ENCODE peak calls at places on chromosomes 5 and 9, in five cellular contexts. One of them, this sample, is unnamed.

GRCh38 chr9:107946364-107947137 is 457.0 kb upstream of the KLF4 start:
- DNase-seq in progenitor cell of endocrine pancreas: no peak
- DNase-seq in NB4: no peak
- DNase-seq in AG09319: no peak
- DNase-seq in right lobe of liver: no peak
- DNase-seq in this sample: no peak

GRCh38 chr5:54823006-54823405 is 162.4 kb downstream of the ESM1 start:
- DNase-seq in progenitor cell of endocrine pancreas: no peak
- DNase-seq in NB4: no peak
- DNase-seq in AG09319: no peak
- DNase-seq in right lobe of liver: no peak
- DNase-seq in this sample: no peak

GRCh38 chr5:71922584-71923106 is 184.6 kb upstream of the MAP1B start:
- DNase-seq in progenitor cell of endocrine pancreas: no peak
- DNase-seq in NB4: no peak
- DNase-seq in AG09319: no peak
- DNase-seq in right lobe of liver: no peak
- DNase-seq in this sample: no peak

GRCh38 chr9:108125541-108125940 is 636.0 kb upstream of the KLF4 start:
- DNase-seq in progenitor cell of endocrine pancreas: no peak
- DNase-seq in NB4: peak
- DNase-seq in AG09319: no peak
- DNase-seq in right lobe of liver: no peak
- DNase-seq in this sample: no peak

GRCh38 chr5:61245936-61246335 is 83.7 kb upstream of the SMIM15 start:
- DNase-seq in progenitor cell of endocrine pancreas: no peak
- DNase-seq in NB4: no peak
- DNase-seq in AG09319: no peak
- DNase-seq in right lobe of liver: no peak
- DNase-seq in this sample: no peak

GRCh38 chr5:122252319-122252718 is 59.7 kb upstream of the SNCAIP start:
- DNase-seq in progenitor cell of endocrine pancreas: no peak
- DNase-seq in NB4: no peak
- DNase-seq in AG09319: no peak
- DNase-seq in right lobe of liver: no peak
- DNase-seq in this sample: no peak

GRCh38 chr5:95761771-95762680 is 30.9 kb downstream of the RHOBTB3 start:
- DNase-seq in progenitor cell of endocrine pancreas: no peak
- DNase-seq in NB4: no peak
- DNase-seq in AG09319: no peak
- DNase-seq in right lobe of liver: no peak
- DNase-seq in this sample: no peak

GRCh38 chr5:172453206-172453985 is 929 bp downstream of the SH3PXD2B start:
- DNase-seq in progenitor cell of endocrine pancreas: peak
- DNase-seq in NB4: peak
- DNase-seq in AG09319: no peak
- DNase-seq in right lobe of liver: no peak
- DNase-seq in this sample: no peak

GRCh38 chr5:130549884-130550552 is 615.0 kb downstream of the HINT1 start:
- DNase-seq in progenitor cell of endocrine pancreas: no peak
- DNase-seq in NB4: peak
- DNase-seq in AG09319: no peak
- DNase-seq in right lobe of liver: no peak
- DNase-seq in this sample: no peak

GRCh38 chr9:93011114-93011513 is 47.4 kb upstream of the SUSD3 start:
- DNase-seq in progenitor cell of endocrine pancreas: no peak
- DNase-seq in NB4: no peak
- DNase-seq in AG09319: no peak
- DNase-seq in right lobe of liver: no peak
- DNase-seq in this sample: no peak

GRCh38 chr5:116084231-116084630 is 594 bp upstream of the COMMD10 start:
- DNase-seq in progenitor cell of endocrine pancreas: no peak
- DNase-seq in NB4: peak
- DNase-seq in AG09319: no peak
- DNase-seq in right lobe of liver: no peak
- DNase-seq in this sample: no peak

GRCh38 chr5:103375356-103375755 is 116.8 kb downstream of the MACIR start:
- DNase-seq in progenitor cell of endocrine pancreas: no peak
- DNase-seq in NB4: no peak
- DNase-seq in AG09319: peak
- DNase-seq in right lobe of liver: no peak
- DNase-seq in this sample: no peak

GRCh38 chr9:107693620-107694326 is 204.2 kb upstream of the KLF4 start:
- DNase-seq in progenitor cell of endocrine pancreas: no peak
- DNase-seq in NB4: no peak
- DNase-seq in AG09319: no peak
- DNase-seq in right lobe of liver: no peak
- DNase-seq in this sample: no peak

GRCh38 chr5:67537439-67538342 is 341.1 kb upstream of the CD180 start:
- DNase-seq in progenitor cell of endocrine pancreas: no peak
- DNase-seq in NB4: no peak
- DNase-seq in AG09319: no peak
- DNase-seq in right lobe of liver: no peak
- DNase-seq in this sample: no peak

GRCh38 chr5:64807505-64807904 is 38.8 kb downstream of the CWC27 start:
- DNase-seq in progenitor cell of endocrine pancreas: no peak
- DNase-seq in NB4: no peak
- DNase-seq in AG09319: no peak
- DNase-seq in right lobe of liver: no peak
- DNase-seq in this sample: no peak

DNA sequence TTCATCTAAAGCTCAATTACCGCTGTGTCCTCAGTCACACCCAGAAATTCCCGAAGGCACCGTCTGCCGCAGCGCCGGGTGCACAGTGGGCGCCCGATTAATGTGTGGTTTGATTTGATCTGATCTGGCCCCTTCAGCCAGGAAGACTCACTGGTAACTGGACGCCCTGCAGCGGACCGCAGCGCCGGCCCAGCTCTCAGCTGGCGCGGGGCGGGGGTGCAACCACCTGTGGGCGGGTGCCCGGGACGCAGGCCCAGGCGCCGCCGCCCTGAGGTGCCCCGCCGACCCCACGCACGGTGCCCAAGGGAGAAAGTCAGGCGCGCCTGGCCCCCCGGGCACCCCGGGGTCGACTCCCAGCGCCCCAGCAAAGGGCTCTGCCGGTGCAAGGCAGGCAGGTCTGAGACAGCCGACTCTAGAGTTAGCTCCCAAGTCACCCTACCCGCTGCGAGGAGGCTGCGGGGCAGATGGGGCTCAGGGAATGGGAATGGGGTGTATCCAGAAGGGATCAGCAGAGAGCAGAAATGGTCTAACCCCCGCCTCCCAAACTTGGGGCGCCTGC is 1.7 kb downstream of the EPB41L4B start:
- DNase-seq in progenitor cell of endocrine pancreas: no peak
- DNase-seq in NB4: no peak
- DNase-seq in AG09319: no peak
- DNase-seq in right lobe of liver: peak
- DNase-seq in this sample: no peak
- TF ChIP-seq CTCF in progenitor cell of endocrine pancreas: no peak
- TF ChIP-seq CTCF in NB4: no peak
- TF ChIP-seq CTCF in AG09319: no peak
- TF ChIP-seq CTCF in right lobe of liver: no peak
- TF ChIP-seq CTCF in this sample: no peak

GRCh38 chr9:127786773-127787123 is 914 bp downstream of the CDK9 start:
- DNase-seq in progenitor cell of endocrine pancreas: no peak
- DNase-seq in NB4: no peak
- DNase-seq in AG09319: no peak
- DNase-seq in right lobe of liver: no peak
- DNase-seq in this sample: no peak
- TF ChIP-seq CTCF in progenitor cell of endocrine pancreas: peak
- TF ChIP-seq CTCF in NB4: peak
- TF ChIP-seq CTCF in AG09319: peak
- TF ChIP-seq CTCF in right lobe of liver: peak
- TF ChIP-seq CTCF in this sample: no peak

DNA sequence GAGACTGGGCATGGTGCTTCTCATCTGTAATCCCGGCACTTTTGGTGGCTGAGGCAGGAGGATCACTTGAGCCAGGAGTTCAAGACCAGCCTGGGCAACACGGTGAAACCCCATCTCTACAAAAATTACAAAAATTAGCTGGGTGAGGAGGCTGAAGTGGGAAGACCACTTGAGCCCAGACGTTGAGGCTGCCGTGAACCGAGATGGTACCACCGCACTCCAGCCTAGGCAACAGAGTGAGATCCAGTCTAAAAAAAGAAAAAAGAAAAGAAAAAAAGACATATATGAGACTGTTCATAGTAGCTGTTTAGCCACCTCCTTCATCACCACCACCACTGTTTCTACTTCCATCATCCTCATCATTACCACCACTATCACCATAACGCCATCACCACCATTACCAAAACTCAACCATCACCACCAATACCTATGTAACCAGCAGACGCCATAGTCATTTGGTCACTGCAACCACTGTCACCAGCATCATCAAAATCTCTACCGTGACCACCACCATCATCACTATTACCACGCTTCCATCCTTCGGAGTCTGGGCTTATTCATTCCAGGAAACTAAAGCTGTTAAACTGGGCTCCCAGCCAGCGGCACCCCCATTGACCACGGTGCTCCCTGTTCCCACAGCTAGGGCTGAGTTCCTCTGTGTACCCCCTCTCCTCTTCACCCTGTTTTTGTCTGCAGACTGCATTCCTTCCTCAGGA is 8.4 kb upstream of the KIF12 start:
- DNase-seq in progenitor cell of endocrine pancreas: no peak
- DNase-seq in NB4: no peak
- DNase-seq in AG09319: no peak
- DNase-seq in right lobe of liver: no peak
- DNase-seq in this sample: no peak
- TF ChIP-seq CTCF in progenitor cell of endocrine pancreas: no peak
- TF ChIP-seq CTCF in NB4: no peak
- TF ChIP-seq CTCF in AG09319: no peak
- TF ChIP-seq CTCF in right lobe of liver: no peak
- TF ChIP-seq CTCF in this sample: no peak

DNA sequence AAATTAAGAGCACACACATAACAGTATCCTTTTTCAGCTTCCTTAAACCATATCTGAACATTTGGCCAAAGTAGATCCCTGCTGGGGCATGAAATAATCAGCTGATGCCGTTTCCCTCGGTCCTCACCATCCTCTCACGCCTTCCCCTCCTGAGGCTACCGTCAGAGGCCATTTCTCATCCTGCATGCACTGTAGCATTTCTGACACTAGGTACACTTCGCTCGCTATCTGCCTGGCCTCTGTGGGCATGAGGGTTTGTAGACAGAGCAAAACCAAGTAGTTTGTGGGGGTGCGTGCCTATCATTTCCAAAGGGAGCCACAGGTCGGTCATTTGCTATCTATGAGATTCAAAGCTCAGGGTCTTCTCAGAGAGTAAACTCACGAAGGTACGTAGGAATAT is 131.9 kb downstream of the BOD1 start:
- DNase-seq in progenitor cell of endocrine pancreas: no peak
- DNase-seq in NB4: no peak
- DNase-seq in AG09319: no peak
- DNase-seq in right lobe of liver: no peak
- DNase-seq in this sample: no peak
- TF ChIP-seq CTCF in progenitor cell of endocrine pancreas: no peak
- TF ChIP-seq CTCF in NB4: no peak
- TF ChIP-seq CTCF in AG09319: no peak
- TF ChIP-seq CTCF in right lobe of liver: no peak
- TF ChIP-seq CTCF in this sample: no peak

DNA sequence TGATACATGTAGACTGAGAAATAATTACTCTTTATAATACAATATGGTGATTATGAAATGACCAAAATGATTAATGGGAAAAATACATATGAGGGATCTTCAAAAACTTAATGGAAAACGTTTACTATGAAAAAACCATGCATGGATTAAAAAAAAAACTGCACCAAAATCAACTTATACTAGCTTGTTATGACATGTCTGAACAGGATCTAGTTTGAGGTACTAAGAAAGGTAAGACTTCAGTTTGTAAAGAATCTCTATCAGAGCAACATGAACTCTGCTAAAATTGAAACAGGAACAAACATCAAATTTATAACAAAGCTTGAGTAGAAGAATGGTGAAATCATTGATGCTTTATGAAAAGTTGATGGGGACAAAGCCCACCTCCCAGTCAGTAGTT is 178.0 kb downstream of the SLIT3 start:
- DNase-seq in progenitor cell of endocrine pancreas: no peak
- DNase-seq in NB4: no peak
- DNase-seq in AG09319: no peak
- DNase-seq in right lobe of liver: no peak
- DNase-seq in this sample: no peak
- TF ChIP-seq CTCF in progenitor cell of endocrine pancreas: no peak
- TF ChIP-seq CTCF in NB4: no peak
- TF ChIP-seq CTCF in AG09319: no peak
- TF ChIP-seq CTCF in right lobe of liver: no peak
- TF ChIP-seq CTCF in this sample: no peak

GRCh38 chr5:150588495-150588890 is 52.0 kb upstream of the SYNPO start:
- DNase-seq in progenitor cell of endocrine pancreas: no peak
- DNase-seq in NB4: no peak
- DNase-seq in AG09319: no peak
- DNase-seq in right lobe of liver: no peak
- DNase-seq in this sample: no peak

GRCh38 chr5:150590979-150591411 is 49.5 kb upstream of the SYNPO start:
- DNase-seq in progenitor cell of endocrine pancreas: no peak
- DNase-seq in NB4: no peak
- DNase-seq in AG09319: no peak
- DNase-seq in right lobe of liver: peak
- DNase-seq in this sample: no peak

GRCh38 chr5:150587016-150587415 is 53.4 kb upstream of the SYNPO start:
- DNase-seq in progenitor cell of endocrine pancreas: no peak
- DNase-seq in NB4: no peak
- DNase-seq in AG09319: no peak
- DNase-seq in right lobe of liver: no peak
- DNase-seq in this sample: no peak

GRCh38 chr5:150587830-150588494 is 52.5 kb upstream of the SYNPO start:
- DNase-seq in progenitor cell of endocrine pancreas: no peak
- DNase-seq in NB4: no peak
- DNase-seq in AG09319: no peak
- DNase-seq in right lobe of liver: no peak
- DNase-seq in this sample: no peak

GRCh38 chr5:150589791-150590601 is 50.5 kb upstream of the SYNPO start:
- DNase-seq in progenitor cell of endocrine pancreas: no peak
- DNase-seq in NB4: no peak
- DNase-seq in AG09319: peak
- DNase-seq in right lobe of liver: peak
- DNase-seq in this sample: no peak
- TF ChIP-seq CTCF in progenitor cell of endocrine pancreas: peak
- TF ChIP-seq CTCF in NB4: no peak
- TF ChIP-seq CTCF in AG09319: peak
- TF ChIP-seq CTCF in right lobe of liver: peak
- TF ChIP-seq CTCF in this sample: peak

GRCh38 chr5:177507165-177507564 is 2.5 kb downstream of the DOK3 start:
- DNase-seq in progenitor cell of endocrine pancreas: no peak
- DNase-seq in NB4: peak
- DNase-seq in AG09319: no peak
- DNase-seq in right lobe of liver: no peak
- DNase-seq in this sample: no peak
- TF ChIP-seq CTCF in progenitor cell of endocrine pancreas: peak
- TF ChIP-seq CTCF in NB4: peak
- TF ChIP-seq CTCF in AG09319: no peak
- TF ChIP-seq CTCF in right lobe of liver: no peak
- TF ChIP-seq CTCF in this sample: no peak

DNA sequence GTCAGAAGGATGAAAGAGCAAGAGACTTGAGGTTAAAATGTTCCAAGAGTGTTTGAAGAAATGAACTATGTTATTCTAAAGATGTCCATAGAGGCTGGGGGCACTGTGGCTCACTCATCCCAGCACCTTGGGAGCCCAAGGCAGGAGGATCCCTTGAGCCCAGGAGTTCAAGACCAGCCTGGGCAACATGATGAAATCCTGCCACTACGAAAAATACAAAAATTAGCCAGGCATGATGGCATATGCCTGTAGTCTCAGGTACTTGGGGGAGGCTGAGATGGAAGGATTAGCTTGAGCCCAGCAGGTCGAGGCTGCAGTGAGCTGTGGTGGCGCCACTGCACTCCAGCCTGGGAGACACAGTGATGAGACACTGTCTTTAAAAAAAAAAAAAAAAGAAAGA is 2.7 kb downstream of the AOPEP start:
- DNase-seq in progenitor cell of endocrine pancreas: no peak
- DNase-seq in NB4: no peak
- DNase-seq in AG09319: no peak
- DNase-seq in right lobe of liver: no peak
- DNase-seq in this sample: no peak
- TF ChIP-seq CTCF in progenitor cell of endocrine pancreas: no peak
- TF ChIP-seq CTCF in NB4: no peak
- TF ChIP-seq CTCF in AG09319: no peak
- TF ChIP-seq CTCF in right lobe of liver: no peak
- TF ChIP-seq CTCF in this sample: no peak

This sample was measured in D721Med.